ENCODE peak calls at places on chromosomes 3 and 15, in ten cellular contexts. I is right lobe of liver, J is heart right ventricle, T is breast epithelium, U is M059J, P is transverse colon, E is NCI-H1092 treated with DMSO at 0.1 percent for 48 hours, H is fibroblast of villous mesenchyme, M is activated T-cell treated with anti-CD3 and anti-CD28 coated beads for 4 hours, G is mammary epithelial cell. X is an unnamed sample.

GRCh38 chr3:13408890-13409289 is 11.2 kb downstream of the NUP210 start:
- DNase-seq in E (no peak), P (no peak), H (no peak), T (no peak), J (no peak), M (no peak), U (no peak), I (no peak), G (no peak), X (no peak)

GRCh38 chr15:23403550-23403949 is 43.5 kb downstream of the GOLGA6L2 start:
- DNase-seq in U (no peak), E (no peak), I (no peak), M (no peak), H (no peak), J (peak), T (no peak), G (no peak), P (no peak), X (no peak)

GRCh38 chr3:39260957-39261356 is 18.9 kb downstream of the CX3CR1 start:
- DNase-seq in T (peak), P (peak), E (peak), M (no peak), U (peak), I (peak), J (peak), G (peak), H (peak), X (peak)

GRCh38 chr3:52774901-52775864 is 2.2 kb upstream of the ITIH1 start:
- DNase-seq in U (no peak), J (no peak), M (no peak), E (peak), I (peak), H (no peak), G (no peak), T (no peak), P (peak), X (peak)

GRCh38 chr15:82105458-82106205 is 59.8 kb upstream of the MEX3B start:
- DNase-seq in P (no peak), E (no peak), M (no peak), H (peak), J (no peak), T (peak), U (peak), I (no peak), G (peak), X (no peak)

GRCh38 chr3:123373535-123373987 is 75.3 kb downstream of the ADCY5 start:
- DNase-seq in T (no peak), G (no peak), P (no peak), E (no peak), I (no peak), J (peak), U (no peak), H (no peak), M (no peak), X (no peak)

GRCh38 chr3:58497074-58497473 is 5.2 kb downstream of the KCTD6 start:
- DNase-seq in P (no peak), J (no peak), I (no peak), T (no peak), G (peak), U (peak), H (no peak), E (peak), M (no peak), X (no peak)

GRCh38 chr3:12553921-12554391 is 2.9 kb upstream of the MKRN2 start:
- DNase-seq in T (no peak), M (no peak), E (peak), I (peak), G (peak), P (peak), J (no peak), H (peak), U (peak), X (peak)

GRCh38 chr15:98536976-98537375 is 111.4 kb upstream of the IGF1R start:
- DNase-seq in T (no peak), H (no peak), U (no peak), M (no peak), E (no peak), I (no peak), J (no peak), G (no peak), P (no peak), X (no peak)

GRCh38 chr15:62455441-62455921 is 290.4 kb upstream of the C2CD4B start:
- DNase-seq in M (no peak), G (no peak), U (peak), T (no peak), I (no peak), H (no peak), E (no peak), J (peak), P (no peak), X (no peak)

GRCh38 chr3:180184806-180185205 is 148.1 kb upstream of the PEX5L start:
- DNase-seq in G (peak), H (peak), P (no peak), U (no peak), T (no peak), I (no peak), M (no peak), J (no peak), E (no peak), X (no peak)

X was measured in OCI-M1.